ENCODE peak calls at places on chromosomes 3 and 15, in four cellular contexts. L is GM23248, N is dermis blood vessel endothelial cell, H is neuronal stem cell. P is an unnamed sample.
A peak's percentile ranks its signal among the peaks of the same experiment; 100 is the strongest.

GRCh38 chr3:37477275-37477674 is 302.9 kb upstream of the LRRFIP2 start:
- DNase-seq in H (no peak), L (no peak), N (no peak), P (no peak)

GRCh38 chr15:91942676-91943417 is 89.3 kb downstream of the SLCO3A1 start:
- DNase-seq in N (no peak), L (peak; percentile 93), H (no peak), P (peak; percentile 62)

GRCh38 chr3:149983628-149984027 is 12.9 kb upstream of the PFN2 start:
- DNase-seq in L (no peak), H (no peak), N (no peak), P (no peak)

GRCh38 chr3:71944482-71944881 is 159.5 kb upstream of the PROK2 start:
- DNase-seq in N (no peak), L (no peak), H (no peak), P (no peak)

GRCh38 chr3:106255870-106256248 is 387.0 kb upstream of the CBLB start:
- DNase-seq in N (no peak), L (no peak), H (no peak), P (no peak)

GRCh38 chr3:110811050-110811449 is 260.6 kb upstream of the NECTIN3 start:
- DNase-seq in N (no peak), L (peak; percentile 67), H (no peak), P (peak; percentile 37)

GRCh38 chr3:167302710-167303109 is 77.4 kb downstream of the ZBBX start:
- DNase-seq in H (no peak), N (no peak), L (no peak), P (no peak)

GRCh38 chr3:3015472-3016089 is 94.6 kb downstream of the IL5RA start:
- DNase-seq in L (peak; percentile 14), H (peak; percentile 40), N (no peak), P (peak; percentile 41)

GRCh38 chr3:103918336-103918735 is 1448.4 kb upstream of the ALCAM start:
- DNase-seq in L (no peak), N (no peak), H (no peak), P (no peak)

GRCh38 chr15:89098281-89098680 is 10.0 kb downstream of the ABHD2 start:
- DNase-seq in H (no peak), N (no peak), L (no peak), P (peak; percentile 59)

GRCh38 chr15:23855260-23855659 is 168.2 kb upstream of the NDN start:
- DNase-seq in N (no peak), L (no peak), H (no peak), P (no peak)

GRCh38 chr3:131067983-131068382 is 41.3 kb downstream of the NEK11 start:
- DNase-seq in H (no peak), L (no peak), N (no peak), P (no peak)

GRCh38 chr3:127011270-127011992 is 28.5 kb downstream of the PLXNA1 start:
- DNase-seq in L (peak; percentile 62), H (no peak), N (no peak), P (no peak)

GRCh38 chr3:162034368-162034767 is 537.8 kb downstream of the OTOL1 start:
- DNase-seq in N (no peak), L (peak; percentile 61), H (no peak), P (no peak)

GRCh38 chr15:43440721-43441281 is 52.2 kb downstream of the TP53BP1 start:
- DNase-seq in L (peak; percentile 98), N (peak; percentile 96), H (peak; percentile 29), P (peak; percentile 88)

GRCh38 chr15:84960391-84961113 is 21.1 kb upstream of the PDE8A start:
- DNase-seq in H (no peak), L (no peak), N (no peak), P (no peak)

GRCh38 chr15:64527263-64527984 is 67.0 kb downstream of the ZNF609 start:
- DNase-seq in N (peak; percentile 63), L (peak; percentile 85), H (no peak), P (no peak)

GRCh38 chr15:66842710-66843441 is 140.8 kb downstream of the SMAD6 start:
- DNase-seq in N (peak; percentile 73), L (peak; percentile 91), H (no peak), P (peak; percentile 74)

GRCh38 chr3:33403756-33404155 is 36.4 kb downstream of the UBP1 start:
- DNase-seq in H (no peak), L (no peak), N (no peak), P (no peak)

GRCh38 chr3:117454236-117454635 is 744.7 kb downstream of the TUSC7 start:
- DNase-seq in H (no peak), L (no peak), N (no peak), P (peak; percentile 56)

GRCh38 chr3:31980530-31981205 is 394 bp downstream of the OSBPL10 start:
- DNase-seq in N (peak; percentile 76), H (peak; percentile 54), L (peak; percentile 62), P (peak; percentile 81)

GRCh38 chr15:100733088-100733487 is 130.7 kb downstream of the ASB7 start:
- DNase-seq in H (no peak), N (peak; percentile 43), L (peak; percentile 94), P (no peak)

GRCh38 chr3:119911748-119912147 is 129.8 kb downstream of the NR1I2 start:
- DNase-seq in L (no peak), H (no peak), N (no peak), P (no peak)

P was measured in DMS53.